ENCODE peak calls at places on chromosomes 13 and 19, in eight cellular contexts. Z is fibroblast of villous mesenchyme, B is A549, S is endodermal cell, W is PC-3, E is body of pancreas, J is lower leg skin, L is psoas muscle. Y is an unnamed sample.

GRCh38 chr19:18654469-18654868 is 17.6 kb downstream of the KLHL26 start:
- DNase-seq in E (no peak), S (no peak), J (no peak), Z (no peak), B (no peak), L (no peak), W (no peak), Y (no peak)

GRCh38 chr19:58586131-58586765 is 13.1 kb upstream of the MZF1 start:
- DNase-seq in B (no peak), S (peak), E (no peak), Z (no peak), L (no peak), W (no peak), J (no peak), Y (no peak)

GRCh38 chr19:38142176-38143035 is 81.6 kb downstream of the DPF1 start:
- DNase-seq in L (peak), E (peak), W (peak), Z (peak), S (peak), J (no peak), B (peak), Y (no peak)

GRCh38 chr19:6087074-6087506 is 23.2 kb downstream of the RFX2 start:
- DNase-seq in Z (no peak), S (peak), J (peak), E (no peak), B (no peak), L (no peak), W (no peak), Y (peak)

GRCh38 chr19:35107541-35107939 is 8.1 kb upstream of the FXYD3 start:
- DNase-seq in S (no peak), W (peak), L (no peak), B (peak), Z (no peak), J (no peak), E (peak), Y (no peak)

GRCh38 chr19:6811906-6812305 is 39.4 kb downstream of the VAV1 start:
- DNase-seq in B (peak), W (peak), L (no peak), J (no peak), Z (peak), E (peak), S (peak), Y (no peak)

GRCh38 chr13:108957369-108958012 is 328.1 kb downstream of the MYO16 start:
- DNase-seq in S (no peak), Z (peak), J (no peak), B (peak), W (peak), L (no peak), E (peak), Y (no peak)

GRCh38 chr19:51637362-51637978 is 7.3 kb upstream of the SIGLEC5 start:
- DNase-seq in B (peak), E (no peak), Z (no peak), S (no peak), W (peak), J (no peak), L (no peak), Y (no peak)

DNA sequence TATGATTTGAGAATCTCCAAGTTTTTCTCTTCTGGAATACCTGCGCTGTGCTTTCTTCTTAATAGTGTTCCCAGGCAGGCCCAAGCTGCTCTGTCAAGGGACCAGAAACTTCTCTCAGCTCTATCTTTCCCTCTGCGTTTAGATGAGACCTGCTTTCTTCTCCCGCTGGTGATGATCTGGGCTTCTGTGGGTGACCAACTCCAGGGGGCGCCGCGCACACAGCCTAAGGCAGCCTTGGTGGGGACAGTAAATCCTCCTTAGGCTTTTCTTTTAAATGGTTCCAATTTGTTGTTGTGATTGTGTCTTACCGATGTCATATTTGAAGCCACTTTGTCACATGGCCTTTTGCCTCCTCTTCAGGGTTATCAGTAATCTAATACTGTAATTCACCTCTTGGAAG is 439.4 kb upstream of the KLF12 start:
- DNase-seq in E (no peak), W (no peak), S (peak), L (no peak), B (peak), Z (no peak), J (no peak), Y (no peak)
- TF ChIP-seq CTCF in E (no peak), W (peak), S (peak), L (no peak), B (no peak), Z (peak), J (no peak), Y (no peak)

GRCh38 chr13:21139374-21139773 is 37.0 kb downstream of the SKA3 start:
- DNase-seq in Z (no peak), B (no peak), W (no peak), E (peak), L (no peak), S (no peak), J (no peak), Y (no peak)
- H3K4me3 ChIP-seq in Z (peak), B (peak), W (peak), E (peak), L (peak), S (peak), J (no peak), Y (peak)

DNA sequence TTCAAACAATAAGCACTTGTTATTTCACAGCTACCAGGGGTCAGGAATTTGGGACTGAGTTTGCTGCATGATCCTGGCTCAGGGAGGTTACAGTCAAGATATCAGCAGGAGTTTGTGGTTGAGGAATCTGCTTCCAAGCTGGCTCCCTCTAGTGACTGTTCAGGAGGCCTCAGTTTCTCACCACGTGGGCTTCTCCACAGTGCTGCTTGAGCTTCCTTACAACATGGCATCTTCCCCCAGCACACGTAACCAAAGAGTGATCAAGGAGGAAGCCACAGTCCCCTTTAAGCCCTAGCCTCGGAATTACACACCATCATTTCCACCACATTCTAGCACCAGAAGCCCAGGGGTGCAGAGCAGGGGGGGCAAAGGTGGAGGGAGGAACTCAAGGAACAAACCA is 28.8 kb downstream of the CELF5 start:
- DNase-seq in W (no peak), J (no peak), E (no peak), L (no peak), B (peak), Z (no peak), S (no peak), Y (no peak)
- TF ChIP-seq CTCF in W (no peak), J (no peak), E (no peak), L (no peak), B (no peak), Z (no peak), S (peak), Y (no peak)

GRCh38 chr19:30520735-30521479 is 148.7 kb downstream of the ZNF536 start:
- DNase-seq in J (peak), Z (no peak), L (no peak), S (no peak), W (no peak), B (no peak), E (no peak), Y (no peak)
- H3K4me3 ChIP-seq in J (no peak), Z (no peak), L (no peak), S (no peak), W (no peak), B (no peak), E (no peak), Y (no peak)